ENCODE peak calls at places on chromosomes 16 and 17, in eight cellular contexts. W is small intestine; B is mucosa of descending colon; U is endothelial cell of umbilical vein; Z is cardiac muscle cell; I is OCI-LY7; E is suprapubic skin; X is CD8-positive, alpha-beta memory T cell. A is an unnamed sample.

GRCh38 chr16:66070140-66070887 is 296.2 kb upstream of the CDH5 start:
- DNase-seq in W (no peak), X (no peak), I (no peak), Z (peak; percentile 97), E (no peak), U (no peak), B (peak; percentile 37), A (peak; percentile 41)

GRCh38 chr17:1232786-1233185 is 37.5 kb upstream of the BHLHA9 start:
- DNase-seq in X (no peak), W (no peak), B (no peak), I (no peak), U (no peak), Z (peak; percentile 50), E (no peak), A (no peak)

GRCh38 chr16:8851761-8852403 is 16.9 kb downstream of the CARHSP1 start:
- DNase-seq in U (no peak), I (no peak), B (no peak), Z (no peak), E (no peak), X (no peak), W (no peak), A (no peak)

GRCh38 chr17:46979023-46979870 is at the start of gene RPRML:
- DNase-seq in Z (peak; percentile 35), U (peak; percentile 44), E (no peak), I (peak; percentile 73), W (no peak), X (peak; percentile 10), B (peak; percentile 48), A (peak; percentile 45)

GRCh38 chr17:75684924-75685323 is 17.8 kb downstream of the SAP30BP start:
- DNase-seq in B (peak; percentile 61), U (no peak), X (no peak), Z (no peak), E (peak; percentile 87), W (peak; percentile 87), I (no peak), A (peak; percentile 58)

GRCh38 chr17:77501101-77501566 is 360.4 kb downstream of the SEC14L1 start:
- DNase-seq in E (peak; percentile 8), I (peak; percentile 56), W (no peak), X (no peak), B (no peak), U (no peak), Z (peak; percentile 35), A (no peak)

GRCh38 chr17:3004150-3004801 is 59.1 kb downstream of the OR1D5 start:
- DNase-seq in W (peak; percentile 97), I (peak; percentile 80), U (peak; percentile 99), X (peak; percentile 73), B (peak; percentile 98), E (peak; percentile 98), Z (peak; percentile 99), A (peak; percentile 100)

GRCh38 chr16:83113317-83113716 is 486.5 kb downstream of the CDH13 start:
- DNase-seq in W (peak; percentile 35), E (no peak), Z (peak; percentile 51), B (peak; percentile 26), X (no peak), I (peak; percentile 71), U (peak; percentile 39), A (no peak)

GRCh38 chr17:34155947-34156346 is 99.1 kb upstream of the CCL2 start:
- DNase-seq in I (no peak), X (no peak), U (no peak), Z (no peak), E (no peak), B (no peak), W (no peak), A (no peak)

GRCh38 chr17:27907976-27908558 is 14.9 kb upstream of the LYRM9 start:
- DNase-seq in I (no peak), E (no peak), Z (no peak), B (no peak), U (no peak), W (no peak), X (no peak), A (no peak)

GRCh38 chr16:84726079-84726669 is 26.4 kb downstream of the USP10 start:
- DNase-seq in Z (peak; percentile 92), U (peak; percentile 82), B (peak; percentile 92), W (peak; percentile 91), I (peak; percentile 84), X (peak; percentile 71), E (peak; percentile 95), A (peak; percentile 93)

GRCh38 chr17:74760404-74761105 is 12.1 kb downstream of the NHERF1 start:
- DNase-seq in B (no peak), W (no peak), E (no peak), U (no peak), I (no peak), Z (no peak), X (no peak), A (no peak)

GRCh38 chr17:22506861-22507260 is 814.5 kb downstream of the KCNJ18 start:
- DNase-seq in I (no peak), B (no peak), X (no peak), Z (no peak), W (no peak), E (no peak), U (no peak), A (no peak)

GRCh38 chr17:22505660-22506059 is 813.3 kb downstream of the KCNJ18 start:
- DNase-seq in W (no peak), I (no peak), U (no peak), E (no peak), Z (no peak), X (no peak), B (no peak), A (no peak)

GRCh38 chr17:22510504-22510903 is 818.2 kb downstream of the KCNJ18 start:
- DNase-seq in W (no peak), U (no peak), B (no peak), Z (no peak), E (no peak), X (no peak), I (no peak), A (no peak)

GRCh38 chr17:22506231-22506630 is 813.9 kb downstream of the KCNJ18 start:
- DNase-seq in Z (no peak), B (no peak), U (no peak), E (no peak), I (no peak), W (no peak), X (no peak), A (no peak)

DNA sequence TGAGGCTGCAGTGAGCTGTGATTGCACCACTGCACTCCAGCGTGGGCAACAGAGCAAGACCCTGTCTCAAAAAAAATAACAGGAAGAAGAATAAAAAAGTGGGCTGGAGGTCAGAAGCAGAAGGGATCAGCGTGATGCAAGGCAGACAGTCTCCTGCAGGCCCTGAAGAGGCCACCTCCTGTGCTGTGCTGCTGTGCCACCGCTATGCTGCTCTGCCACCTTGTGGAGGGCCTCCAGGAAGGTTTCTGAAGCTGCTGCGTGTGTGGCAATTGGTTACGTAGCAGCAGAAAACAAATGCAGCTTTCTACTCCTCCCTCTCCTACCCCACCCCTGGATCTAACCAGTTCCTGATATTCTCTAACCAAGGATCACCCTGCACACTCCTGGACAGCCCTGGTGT is 815.5 kb downstream of the KCNJ18 start:
- DNase-seq in U (no peak), X (no peak), W (no peak), I (peak; percentile 48), Z (no peak), E (no peak), B (no peak), A (no peak)
- H3K9me3 ChIP-seq in U (no peaks in the 10 kb centered on the region), X (no peaks in the 10 kb centered on the region), W (peaks cover 6% of the 10 kb centered on the region), I (no peaks in the 10 kb centered on the region), Z (no peaks in the 10 kb centered on the region), E (peaks cover 3% of the 10 kb centered on the region), B (peaks cover 51% of the 10 kb centered on the region), A (no peaks in the 10 kb centered on the region)

DNA sequence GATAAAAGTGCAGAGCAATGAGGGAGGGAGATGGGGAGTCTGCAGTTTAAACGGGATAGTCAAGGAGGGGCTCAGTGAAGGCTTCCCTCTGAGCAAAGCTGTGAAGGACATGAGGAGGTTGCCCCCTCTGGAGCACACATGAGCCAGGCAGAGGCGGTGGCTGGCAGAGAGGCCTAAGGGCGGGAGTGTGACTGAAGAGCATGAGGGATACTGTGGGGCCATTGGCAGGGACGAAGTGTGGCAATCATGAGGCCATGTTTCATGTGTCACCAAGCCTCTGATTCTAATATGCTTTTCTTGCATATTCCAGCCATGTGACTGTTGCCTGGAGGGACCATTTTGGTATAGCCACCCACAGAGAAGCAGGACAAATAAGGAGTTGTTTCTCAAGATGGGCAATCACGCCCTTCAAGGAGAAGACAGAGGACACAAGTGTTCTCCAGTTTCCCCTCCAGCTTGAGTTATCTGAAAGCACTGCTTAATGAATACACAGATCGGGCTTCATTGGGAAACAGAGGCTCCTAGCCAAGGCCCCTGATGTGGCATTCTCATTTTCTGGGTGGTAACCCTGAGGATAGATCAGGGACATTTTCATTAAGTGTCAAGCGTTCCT is 68.0 kb downstream of the AKAP1 start:
- DNase-seq in Z (no peak), W (no peak), I (no peak), X (no peak), U (no peak), E (no peak), B (no peak), A (no peak)
- H3K9me3 ChIP-seq in Z (no peaks in the 10 kb centered on the region), W (no peaks in the 10 kb centered on the region), I (peaks cover 6% of the 10 kb centered on the region), X (no peaks in the 10 kb centered on the region), U (no peaks in the 10 kb centered on the region), E (no peaks in the 10 kb centered on the region), B (no peaks in the 10 kb centered on the region), A (no peaks in the 10 kb centered on the region)

DNA sequence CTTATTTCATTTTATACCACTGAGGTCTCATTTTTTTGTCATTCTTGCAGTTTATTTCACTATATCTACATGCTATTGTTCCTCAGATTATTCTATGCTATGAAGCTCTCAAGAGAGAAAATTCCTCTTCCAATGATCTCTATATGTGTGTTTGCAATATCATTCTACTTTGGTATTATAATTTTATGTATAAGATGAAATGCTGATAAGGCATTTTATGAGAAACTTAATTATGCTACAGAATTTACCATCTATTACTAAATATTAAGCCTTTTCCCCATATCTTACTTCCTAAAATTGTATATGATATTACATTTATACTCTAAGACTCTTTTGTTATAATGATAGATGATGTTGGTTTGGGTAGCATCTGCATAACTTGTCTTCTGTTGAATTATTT is 765.5 kb downstream of the KCNJ2 start:
- DNase-seq in B (no peak), E (no peak), Z (no peak), W (no peak), U (no peak), I (no peak), X (no peak), A (no peak)
- H3K9me3 ChIP-seq in B (no peaks in the 10 kb centered on the region), E (no peaks in the 10 kb centered on the region), Z (no peaks in the 10 kb centered on the region), W (no peaks in the 10 kb centered on the region), U (peaks cover 4% of the 10 kb centered on the region), I (no peaks in the 10 kb centered on the region), X (no peaks in the 10 kb centered on the region), A (no peaks in the 10 kb centered on the region)

GRCh38 chr16:3383045-3383448 is 17.8 kb downstream of the ZSCAN32 start:
- DNase-seq in W (no peak), Z (no peak), E (no peak), U (no peak), I (no peak), B (no peak), X (no peak), A (no peak)
- H3K9me3 ChIP-seq in W (peaks cover 17% of the 10 kb centered on the region), Z (peaks cover 10% of the 10 kb centered on the region), E (peaks cover 75% of the 10 kb centered on the region), U (peaks cover 28% of the 10 kb centered on the region), I (no peaks in the 10 kb centered on the region), B (peaks cover 91% of the 10 kb centered on the region), X (peaks cover 45% of the 10 kb centered on the region), A (peaks cover 19% of the 10 kb centered on the region)

GRCh38 chr17:22265807-22266206 is 573.5 kb downstream of the KCNJ18 start:
- DNase-seq in B (no peak), Z (no peak), I (no peak), W (no peak), U (no peak), E (peak; percentile 29), X (no peak), A (peak; percentile 13)
- H3K9me3 ChIP-seq in B (peaks cover 84% of the 10 kb centered on the region), Z (no peaks in the 10 kb centered on the region), I (peaks cover 23% of the 10 kb centered on the region), W (no peaks in the 10 kb centered on the region), U (peaks cover 3% of the 10 kb centered on the region), E (peaks cover 4% of the 10 kb centered on the region), X (no peaks in the 10 kb centered on the region), A (peaks cover 56% of the 10 kb centered on the region)